ENCODE peak calls at places on chromosomes 6 and 20, in eight cellular contexts. E is endothelial cell of umbilical vein, T is HCT116, F is H1, A is K562, Q is SK-N-SH, O is GM12878, U is HepG2. X is an unnamed sample.

GRCh38 chr6:39362487-39362865 is 40.0 kb upstream of the KCNK16 start:
- DNase-seq in E (no peak), T (no peak), F (no peak), A (peak), Q (peak), O (no peak), U (no peak), X (peak)

GRCh38 chr20:47810116-47810672 is 24.9 kb upstream of the SULF2 start:
- DNase-seq in E (no peak), T (no peak), F (no peak), A (no peak), Q (no peak), O (no peak), U (no peak), X (no peak)

GRCh38 chr20:17699931-17700351 is at the start of gene BANF2:
- DNase-seq in E (no peak), T (no peak), F (no peak), A (no peak), Q (no peak), O (no peak), U (no peak), X (no peak)

GRCh38 chr6:30938730-30939129 is 2.0 kb upstream of the MUCL3 start:
- DNase-seq in E (no peak), T (no peak), F (no peak), A (no peak), Q (no peak), O (no peak), U (no peak), X (no peak)

GRCh38 chr6:158958504-158959386 is 41.3 kb downstream of the RSPH3 start:
- DNase-seq in E (no peak), T (no peak), F (no peak), A (no peak), Q (no peak), O (no peak), U (peak), X (no peak)

GRCh38 chr6:99613398-99613704 is 6.7 kb downstream of the PRDM13 start:
- DNase-seq in E (no peak), T (no peak), F (no peak), A (no peak), Q (peak), O (no peak), U (no peak), X (no peak)

GRCh38 chr20:20089018-20089417 is 36.7 kb downstream of the CFAP61 start:
- DNase-seq in E (no peak), T (no peak), F (no peak), A (no peak), Q (no peak), O (no peak), U (no peak), X (no peak)

GRCh38 chr20:25399038-25399430 is 8.4 kb upstream of the ABHD12 start:
- DNase-seq in E (peak), T (peak), F (no peak), A (peak), Q (peak), O (no peak), U (peak), X (peak)

GRCh38 chr6:139338845-139339244 is 35.6 kb downstream of the CITED2 start:
- DNase-seq in E (no peak), T (no peak), F (no peak), A (no peak), Q (no peak), O (no peak), U (no peak), X (peak)

GRCh38 chr6:130034815-130035146 is 16.4 kb downstream of the L3MBTL3 start:
- DNase-seq in E (no peak), T (no peak), F (no peak), A (no peak), Q (no peak), O (no peak), U (no peak), X (no peak)

GRCh38 chr6:43086022-43086658 is 10.0 kb downstream of the PTK7 start:
- DNase-seq in E (no peak), T (no peak), F (no peak), A (no peak), Q (no peak), O (peak), U (no peak), X (peak)

GRCh38 chr6:155154158-155154830 is 109.5 kb upstream of the CLDN20 start:
- DNase-seq in E (peak), T (no peak), F (no peak), A (peak), Q (peak), O (no peak), U (peak), X (peak)

GRCh38 chr6:116011520-116011919 is 49.2 kb downstream of the FRK start:
- DNase-seq in E (no peak), T (peak), F (no peak), A (no peak), Q (no peak), O (peak), U (no peak), X (no peak)

GRCh38 chr6:29681811-29682210 is 859 bp upstream of the ZFP57 start:
- DNase-seq in E (no peak), T (no peak), F (no peak), A (no peak), Q (no peak), O (no peak), U (no peak), X (no peak)

GRCh38 chr6:29679962-29680361 is 990 bp downstream of the ZFP57 start:
- DNase-seq in E (no peak), T (no peak), F (no peak), A (peak), Q (no peak), O (no peak), U (no peak), X (no peak)

GRCh38 chr6:29680416-29680815 is 536 bp downstream of the ZFP57 start:
- DNase-seq in E (no peak), T (no peak), F (no peak), A (no peak), Q (no peak), O (no peak), U (no peak), X (no peak)

GRCh38 chr6:29678114-29678513 is 2.8 kb downstream of the ZFP57 start:
- DNase-seq in E (no peak), T (no peak), F (no peak), A (no peak), Q (no peak), O (no peak), U (no peak), X (no peak)

DNA sequence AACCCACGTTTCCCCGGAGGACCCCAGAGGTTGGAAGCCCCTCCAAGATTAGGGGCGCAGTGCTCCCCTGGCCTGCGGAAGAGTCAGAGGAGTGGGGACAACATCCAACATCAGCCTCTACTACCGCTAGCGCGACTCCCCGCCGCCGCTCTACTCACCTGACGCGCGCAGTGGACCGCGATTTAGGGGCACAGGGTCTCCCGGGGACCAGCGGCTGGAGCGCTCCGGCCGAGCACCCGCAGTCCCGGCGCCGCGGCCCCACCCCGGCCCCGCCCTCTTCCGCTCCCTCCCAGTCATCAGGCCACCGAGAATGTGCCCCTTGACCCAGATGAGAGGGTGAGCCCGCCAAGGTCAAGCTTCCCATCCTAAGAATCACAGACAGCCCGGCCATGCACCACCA is at the start of gene ZFP57:
- DNase-seq in E (no peak), T (no peak), F (no peak), A (no peak), Q (no peak), O (no peak), U (no peak), X (no peak)
- H3K9ac ChIP-seq in E (no peak), T (no peak), F (no peak), A (peak), Q (no peak), O (no peak), U (no peak), X (no peak)

GRCh38 chr6:38030380-38030779 is 210.9 kb downstream of the ZFAND3 start:
- DNase-seq in E (no peak), T (no peak), F (no peak), A (no peak), Q (no peak), O (no peak), U (no peak), X (no peak)

GRCh38 chr6:38039497-38039896 is 220.0 kb downstream of the ZFAND3 start:
- DNase-seq in E (no peak), T (no peak), F (no peak), A (no peak), Q (no peak), O (no peak), U (no peak), X (no peak)

GRCh38 chr6:38035478-38035877 is 216.0 kb downstream of the ZFAND3 start:
- DNase-seq in E (no peak), T (no peak), F (no peak), A (no peak), Q (no peak), O (no peak), U (no peak), X (no peak)

GRCh38 chr6:38033442-38033982 is 214.0 kb downstream of the ZFAND3 start:
- DNase-seq in E (no peak), T (no peak), F (no peak), A (no peak), Q (no peak), O (no peak), U (no peak), X (no peak)

GRCh38 chr6:38034269-38034914 is 214.9 kb downstream of the ZFAND3 start:
- DNase-seq in E (peak), T (peak), F (no peak), A (no peak), Q (no peak), O (no peak), U (peak), X (no peak)
- TF ChIP-seq POLR2AphosphoS5 in E (no peak), T (no peak), F (no peak), A (no peak), Q (no peak), O (no peak), U (no peak), X (no peak)

GRCh38 chr6:3271756-3272155 is 13.0 kb downstream of the PSMG4 start:
- DNase-seq in E (no peak), T (no peak), F (no peak), A (no peak), Q (no peak), O (no peak), U (no peak), X (no peak)
- H3K9ac ChIP-seq in E (no peak), T (no peak), F (no peak), A (no peak), Q (no peak), O (no peak), U (no peak), X (no peak)

GRCh38 chr20:50381771-50382593 is 128.2 kb upstream of the PTPN1 start:
- DNase-seq in E (peak), T (no peak), F (no peak), A (no peak), Q (no peak), O (peak), U (no peak), X (no peak)

GRCh38 chr20:50381053-50381732 is 129.0 kb upstream of the PTPN1 start:
- DNase-seq in E (no peak), T (no peak), F (no peak), A (no peak), Q (no peak), O (no peak), U (no peak), X (no peak)

GRCh38 chr20:50379049-50379990 is 130.9 kb upstream of the PTPN1 start:
- DNase-seq in E (peak), T (no peak), F (no peak), A (no peak), Q (peak), O (no peak), U (no peak), X (peak)

GRCh38 chr20:50379991-50380696 is 130.0 kb upstream of the PTPN1 start:
- DNase-seq in E (no peak), T (no peak), F (no peak), A (no peak), Q (no peak), O (no peak), U (no peak), X (no peak)

GRCh38 chr20:50380697-50381040 is 129.5 kb upstream of the PTPN1 start:
- DNase-seq in E (peak), T (no peak), F (no peak), A (no peak), Q (peak), O (no peak), U (peak), X (no peak)
- TF ChIP-seq POLR2AphosphoS5 in E (no peak), T (no peak), F (no peak), A (no peak), Q (no peak), O (no peak), U (no peak), X (no peak)

DNA sequence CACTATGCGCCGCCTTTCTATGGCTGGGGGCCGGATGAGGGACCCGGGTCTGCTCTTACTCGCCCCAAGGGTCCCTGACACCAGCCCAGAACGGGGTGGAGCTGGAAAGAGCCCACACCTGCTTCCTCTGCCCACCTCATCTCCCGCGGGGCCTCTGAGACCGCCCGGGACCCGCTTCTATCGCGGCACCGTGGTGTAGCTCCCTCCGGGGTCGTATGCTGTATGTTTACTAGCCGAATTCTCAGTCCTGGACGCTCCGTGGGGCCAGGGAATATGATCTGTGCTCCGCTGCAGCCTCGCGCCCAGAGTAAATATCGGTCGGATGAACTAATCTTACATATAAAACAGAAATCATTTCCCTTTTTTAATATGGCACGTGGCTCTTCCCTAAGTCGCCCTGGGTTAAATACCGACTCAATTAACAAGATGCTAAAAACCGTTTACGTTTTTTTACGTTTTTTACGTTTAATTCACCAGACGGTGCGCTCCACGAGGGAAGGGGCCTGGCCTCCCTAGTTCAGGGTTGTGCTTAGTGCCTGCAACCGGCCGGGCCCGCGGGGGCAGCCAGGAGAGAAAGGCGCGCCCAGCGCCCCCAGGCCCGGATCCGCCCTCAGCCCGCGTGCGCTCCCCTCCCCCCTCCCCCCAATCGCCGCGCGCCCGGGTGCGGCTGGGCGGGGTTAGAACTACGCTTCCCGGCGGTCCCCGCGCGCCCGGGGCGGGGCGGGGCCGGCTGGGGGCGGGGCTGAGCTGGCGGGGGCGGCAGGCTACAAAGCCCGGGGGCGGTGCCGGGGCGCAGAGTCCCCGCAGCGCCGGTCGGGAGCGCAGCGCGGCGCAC is at the start of gene RBM38:
- DNase-seq in E (peak), T (peak), F (no peak), A (peak), Q (peak), O (no peak), U (peak), X (no peak)
- H3K9ac ChIP-seq in E (peak), T (peak), F (peak), A (peak), Q (peak), O (peak), U (peak), X (peak)

X was measured in SK-N-MC.